ENCODE peak calls at places on chromosomes 12 and 14, in seven cellular contexts. V, A, M, F, N, W and C are unnamed samples.

GRCh38 chr12:103020839-103021238 is 63.4 kb downstream of the ASCL1 start:
- DNase-seq in V (no peak), A (no peak), M (no peak), F (no peak), N (no peak), W (no peak), C (no peak)

GRCh38 chr14:51552768-51553426 is 98.8 kb upstream of the FRMD6 start:
- DNase-seq in V (peak), A (no peak), M (peak), F (no peak), N (no peak), W (no peak), C (no peak)

GRCh38 chr14:79018846-79019245 is 848.7 kb downstream of the NRXN3 start:
- DNase-seq in V (no peak), A (peak), M (no peak), F (no peak), N (no peak), W (peak), C (no peak)

GRCh38 chr14:54722791-54723432 is 156.0 kb downstream of the SAMD4A start:
- DNase-seq in V (no peak), A (peak), M (no peak), F (no peak), N (no peak), W (no peak), C (no peak)

GRCh38 chr14:89660183-89660582 is 243.2 kb upstream of the FOXN3 start:
- DNase-seq in V (peak), A (peak), M (no peak), F (no peak), N (peak), W (no peak), C (no peak)

GRCh38 chr12:115983226-115983798 is 294.2 kb downstream of the MED13L start:
- DNase-seq in V (no peak), A (no peak), M (no peak), F (no peak), N (no peak), W (peak), C (no peak)

GRCh38 chr14:58712357-58712756 is 74.6 kb downstream of the DACT1 start:
- DNase-seq in V (no peak), A (peak), M (no peak), F (no peak), N (no peak), W (no peak), C (no peak)

GRCh38 chr12:88816201-88816600 is 235.9 kb upstream of the KITLG start:
- DNase-seq in V (no peak), A (peak), M (no peak), F (no peak), N (no peak), W (no peak), C (no peak)

GRCh38 chr12:51954465-51955361 is 3.2 kb downstream of the ACVR1B start:
- DNase-seq in V (no peak), A (no peak), M (peak), F (peak), N (no peak), W (no peak), C (no peak)

GRCh38 chr12:71704920-71705319 is 19.0 kb downstream of the TMEM19 start:
- DNase-seq in V (no peak), A (no peak), M (no peak), F (no peak), N (no peak), W (no peak), C (no peak)

GRCh38 chr14:73221945-73222344 is 15.4 kb upstream of the PAPLN start:
- DNase-seq in V (no peak), A (peak), M (no peak), F (no peak), N (no peak), W (no peak), C (no peak)

GRCh38 chr12:112728909-112729308 is 62.6 kb upstream of the RPH3A start:
- DNase-seq in V (no peak), A (no peak), M (no peak), F (no peak), N (no peak), W (no peak), C (no peak)

GRCh38 chr12:90899456-90900182 is 55.4 kb downstream of the CCER1 start:
- DNase-seq in V (no peak), A (peak), M (no peak), F (no peak), N (no peak), W (no peak), C (no peak)

GRCh38 chr12:121611306-121611705 is 15.0 kb upstream of the ORAI1 start:
- DNase-seq in V (no peak), A (no peak), M (no peak), F (peak), N (peak), W (peak), C (no peak)

GRCh38 chr12:65648461-65648860 is 175.8 kb upstream of the HMGA2 start:
- DNase-seq in V (no peak), A (peak), M (no peak), F (no peak), N (no peak), W (no peak), C (no peak)

GRCh38 chr12:132178801-132179401 is 34.6 kb downstream of the NOC4L start:
- DNase-seq in V (no peak), A (no peak), M (no peak), F (no peak), N (no peak), W (no peak), C (peak)

GRCh38 chr14:32711103-32711680 is 227.5 kb upstream of the NPAS3 start:
- DNase-seq in V (no peak), A (peak), M (peak), F (no peak), N (no peak), W (peak), C (no peak)

GRCh38 chr14:87109271-87109670 is 883.7 kb downstream of the GALC start:
- DNase-seq in V (no peak), A (no peak), M (no peak), F (no peak), N (no peak), W (no peak), C (no peak)

GRCh38 chr14:68167019-68167716 is 347.6 kb downstream of the RAD51B start:
- DNase-seq in V (no peak), A (no peak), M (no peak), F (no peak), N (no peak), W (no peak), C (no peak)

GRCh38 chr12:484096-484495 is 24.4 kb downstream of the B4GALNT3 start:
- DNase-seq in V (no peak), A (no peak), M (no peak), F (no peak), N (no peak), W (no peak), C (no peak)

DNA sequence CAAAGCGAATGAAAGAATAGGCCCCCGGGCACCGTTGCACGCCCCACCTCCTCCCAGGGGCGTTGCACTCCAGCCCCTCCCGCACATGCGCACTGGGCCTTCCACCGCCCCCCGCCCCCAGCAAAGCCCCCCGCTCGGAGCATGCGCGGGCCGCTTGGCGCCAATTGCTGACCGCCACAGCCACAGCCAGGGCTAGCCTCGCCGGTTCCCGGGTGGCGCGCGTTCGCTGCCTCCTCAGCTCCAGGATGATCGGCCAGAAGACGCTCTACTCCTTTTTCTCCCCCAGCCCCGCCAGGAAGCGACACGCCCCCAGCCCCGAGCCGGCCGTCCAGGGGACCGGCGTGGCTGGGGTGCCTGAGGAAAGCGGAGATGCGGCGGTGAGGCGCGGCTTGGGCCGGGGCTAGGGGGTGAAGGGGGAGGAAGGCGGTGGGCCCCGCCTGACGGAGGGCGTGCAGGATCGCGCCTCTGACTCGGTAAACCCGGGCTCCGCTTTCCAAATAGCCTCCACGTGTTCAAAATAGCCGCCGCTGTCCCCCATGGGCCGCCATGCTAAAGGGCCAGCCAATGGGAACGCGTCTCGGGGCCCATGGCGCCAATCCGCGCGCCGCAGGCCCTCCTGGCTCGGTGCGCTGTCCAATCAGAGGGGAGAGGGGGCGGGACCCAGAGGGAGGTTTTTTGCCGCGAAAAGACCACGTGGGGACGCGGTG is at the start of gene UNG:
- DNase-seq in V (peak), A (peak), M (peak), F (peak), N (peak), W (peak), C (peak)
- TF ChIP-seq POLR2A in V (no peak), A (no peak), M (no peak), F (no peak), N (no peak), W (no peak), C (no peak)

DNA sequence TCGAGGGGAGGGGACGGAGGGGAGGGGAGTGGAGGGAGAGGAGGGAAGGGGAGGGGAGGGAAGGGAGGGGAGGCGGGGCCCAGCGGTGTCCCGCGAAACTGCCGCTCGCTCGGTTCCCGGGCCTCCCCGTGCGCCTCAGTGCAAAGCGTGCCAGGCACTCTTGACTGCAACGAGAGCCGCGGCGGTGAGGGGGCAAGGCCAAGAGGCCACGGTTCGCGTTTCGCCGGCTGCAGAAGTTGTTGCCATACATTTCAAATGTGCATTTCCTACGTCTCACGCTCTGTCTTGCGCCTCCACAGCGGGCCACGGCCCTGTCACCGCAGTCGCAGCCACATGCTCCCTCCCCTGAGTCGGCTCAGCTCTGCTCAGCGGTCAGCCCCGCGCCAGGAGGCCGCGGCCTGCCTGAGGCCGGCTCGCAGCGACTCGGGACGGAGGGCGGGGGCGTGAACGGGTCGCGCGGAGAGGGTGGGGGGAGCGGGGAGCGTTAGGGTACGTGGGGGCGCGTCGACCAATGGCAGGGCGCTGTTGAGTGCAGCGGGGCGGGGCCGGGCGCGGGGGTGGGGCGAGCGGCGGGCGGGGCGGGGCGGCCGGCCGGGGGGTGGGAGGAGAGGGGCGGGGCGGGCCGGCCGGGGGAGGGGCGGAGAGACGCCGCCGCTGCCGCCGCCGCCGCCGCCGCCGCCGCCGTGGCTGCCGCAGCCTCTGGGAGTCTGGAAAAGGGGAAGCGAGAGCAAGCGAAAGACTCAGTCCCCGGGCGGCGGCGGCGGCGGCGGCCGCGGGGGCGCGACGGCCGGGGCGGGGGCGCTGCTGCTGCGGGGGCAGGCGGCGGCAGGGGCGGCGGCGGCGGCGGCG is at the start of gene PPP2R5C:
- DNase-seq in V (peak), A (peak), M (peak), F (peak), N (peak), W (peak), C (peak)
- TF ChIP-seq POLR2A in V (peak), A (peak), M (no peak), F (peak), N (peak), W (peak), C (no peak)

DNA sequence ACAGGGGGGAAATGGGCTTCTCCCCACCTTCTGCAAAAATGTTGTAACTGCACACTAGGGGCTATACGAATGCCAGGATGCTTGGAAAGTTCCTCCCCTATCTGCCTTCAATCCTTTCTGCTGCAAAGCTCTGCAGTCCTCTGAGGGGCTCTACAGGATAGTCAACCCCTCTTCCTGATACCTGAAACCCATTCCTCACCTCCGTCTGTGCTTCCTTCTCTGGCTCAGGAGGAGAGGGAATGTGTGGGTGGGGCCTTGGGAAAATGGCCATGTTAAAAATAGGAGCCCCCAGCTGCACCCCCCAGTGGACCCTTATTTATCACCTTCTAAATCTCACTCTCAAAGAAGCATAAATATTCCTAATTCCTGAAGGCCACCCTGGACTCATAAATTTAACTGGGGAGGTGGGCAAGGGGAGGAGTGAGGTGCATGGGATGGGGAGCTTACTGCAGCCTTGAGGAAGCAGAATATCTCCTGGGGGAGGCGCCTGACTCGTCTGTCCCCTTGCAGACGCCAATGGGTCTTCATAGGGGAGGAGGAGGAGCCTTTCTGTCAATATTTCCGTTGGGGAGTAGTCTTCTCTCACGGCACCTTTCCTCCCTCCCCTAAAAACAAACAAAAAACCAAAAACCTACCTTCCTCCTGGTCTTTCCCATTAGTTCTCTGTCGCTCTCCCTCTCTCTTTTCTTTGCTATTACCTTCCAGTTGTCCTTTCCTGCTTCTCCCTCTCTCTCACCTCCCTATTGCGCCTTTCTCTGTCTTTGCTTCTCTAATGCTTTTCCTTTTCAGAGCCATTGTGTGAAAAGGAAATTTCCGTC is 6.3 kb downstream of the GPR84 start:
- DNase-seq in V (no peak), A (no peak), M (no peak), F (peak), N (no peak), W (no peak), C (no peak)
- TF ChIP-seq POLR2A in V (no peak), A (no peak), M (no peak), F (no peak), N (no peak), W (no peak), C (no peak)

DNA sequence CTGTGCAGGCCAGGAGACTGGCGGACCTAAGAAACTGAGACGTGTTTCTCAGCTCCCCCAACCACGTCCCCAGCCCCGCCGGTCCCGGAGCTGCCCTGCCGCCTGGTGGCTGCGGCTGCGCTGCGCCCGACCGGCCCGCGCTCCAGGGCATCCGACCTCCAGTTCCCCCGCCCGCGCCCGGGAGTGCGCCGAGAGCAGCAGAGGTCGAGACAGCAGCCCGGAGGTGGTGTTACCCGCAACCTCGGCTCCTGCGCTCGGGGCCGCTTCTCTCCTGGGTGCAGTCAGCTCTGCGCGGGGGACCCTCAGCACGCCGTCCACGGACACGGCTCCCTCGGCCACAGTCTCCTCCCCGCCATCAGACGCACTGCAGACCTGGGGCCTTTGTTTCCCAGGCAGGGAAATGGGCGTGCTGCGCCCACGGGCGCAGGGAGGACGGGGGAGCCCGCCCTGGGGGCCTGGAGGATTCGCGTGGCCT is 21.6 kb upstream of the GPR132 start:
- DNase-seq in V (peak), A (peak), M (no peak), F (peak), N (peak), W (peak), C (peak)
- TF ChIP-seq POLR2A in V (no peak), A (no peak), M (no peak), F (peak), N (no peak), W (peak), C (no peak)

GRCh38 chr12:92146497-92146828 is 817 bp upstream of the BTG1 start:
- DNase-seq in V (no peak), A (peak), M (no peak), F (no peak), N (no peak), W (no peak), C (no peak)

GRCh38 chr12:92144631-92145480 is 790 bp downstream of the BTG1 start:
- DNase-seq in V (peak), A (peak), M (peak), F (peak), N (peak), W (no peak), C (peak)

GRCh38 chr12:92146865-92147264 is 1.2 kb upstream of the BTG1 start:
- DNase-seq in V (no peak), A (no peak), M (no peak), F (no peak), N (no peak), W (no peak), C (no peak)

GRCh38 chr12:92145481-92145730 is 240 bp downstream of the BTG1 start:
- DNase-seq in V (no peak), A (no peak), M (no peak), F (no peak), N (no peak), W (no peak), C (no peak)

DNA sequence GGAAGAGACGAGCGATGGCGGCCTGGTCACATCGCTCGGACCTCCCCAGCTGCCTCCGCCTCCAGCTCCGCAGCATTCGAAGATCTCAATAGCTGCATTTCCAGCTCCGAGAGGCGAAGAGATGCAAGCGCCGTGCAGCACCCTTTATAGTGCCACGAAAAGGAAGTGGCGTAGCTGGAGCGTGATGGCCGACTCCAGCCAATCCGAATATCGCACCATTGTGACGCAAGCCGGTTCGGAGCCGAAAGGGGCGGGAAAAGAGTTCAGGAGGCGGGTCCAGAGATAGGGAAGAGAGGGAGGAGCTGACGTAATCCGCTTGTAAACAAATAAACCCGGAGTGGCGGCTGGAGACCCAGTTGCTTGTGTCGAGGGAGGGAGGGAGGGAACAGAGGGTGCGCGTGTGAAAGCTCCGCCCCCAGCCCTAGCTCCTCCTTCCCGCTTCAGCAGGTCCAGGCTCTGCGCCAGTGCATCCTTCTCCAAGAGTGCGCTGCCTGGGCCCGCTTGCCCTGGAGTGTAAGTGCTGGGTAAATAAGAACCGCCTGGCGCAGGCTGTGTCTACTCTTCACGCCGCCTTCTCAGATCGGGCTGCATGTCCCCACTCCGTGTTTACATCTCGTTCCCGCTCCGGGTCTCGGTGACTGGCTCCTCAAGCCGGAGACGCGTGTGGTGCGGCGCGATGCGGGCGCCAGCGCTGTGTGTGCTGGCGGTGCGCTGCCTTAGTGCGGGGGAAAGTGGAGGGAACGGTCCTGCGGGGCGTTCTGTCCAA is at the start of gene BTG1:
- DNase-seq in V (peak), A (peak), M (peak), F (peak), N (peak), W (peak), C (peak)
- TF ChIP-seq POLR2A in V (peak), A (peak), M (no peak), F (peak), N (peak), W (peak), C (peak)

DNA sequence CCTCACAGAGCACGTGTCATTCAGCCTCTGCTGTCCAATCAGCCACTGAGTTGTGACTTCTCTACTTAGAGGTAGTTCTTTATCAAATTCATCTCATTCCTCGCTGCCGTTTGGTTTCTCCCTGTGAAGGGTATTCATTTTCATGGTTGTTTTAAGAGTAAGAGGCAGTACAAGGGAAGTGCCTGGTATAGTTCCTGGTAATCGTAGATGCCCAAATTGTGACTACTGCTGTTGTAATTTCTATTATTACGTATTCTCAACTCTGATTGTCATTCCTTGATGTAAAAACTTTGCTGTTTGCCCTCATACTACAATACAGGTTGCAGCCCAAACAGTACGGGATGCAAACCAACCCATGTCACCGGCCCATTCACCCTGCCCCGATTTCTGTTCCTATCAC is 92.9 kb downstream of the SLC25A47 start:
- DNase-seq in V (no peak), A (no peak), M (no peak), F (no peak), N (no peak), W (no peak), C (no peak)
- TF ChIP-seq POLR2A in V (no peak), A (no peak), M (no peak), F (no peak), N (no peak), W (no peak), C (no peak)